ENCODE peak calls at places on chromosomes 2 and 18, in nine cellular contexts. X is epithelial cell of prostate; S is cardiac muscle cell; K is effector memory CD4-positive, alpha-beta T cell; F is lung; N is substantia nigra; T is esophagus muscularis mucosa; A is heart left ventricle; P is uterus. O is an unnamed sample.

GRCh38 chr2:99424391-99424790 is 65.4 kb downstream of the REV1 start:
- DNase-seq in X (no peak), S (no peak), K (no peak), F (no peak), N (no peak), T (no peak), A (no peak), P (no peak), O (no peak)

GRCh38 chr18:79599503-79599931 is 80.1 kb upstream of the CTDP1 start:
- DNase-seq in X (peak), S (no peak), K (no peak), F (no peak), N (no peak), T (no peak), A (peak), P (peak), O (no peak)

GRCh38 chr18:8791171-8791651 is 85.9 kb downstream of the MTCL1 start:
- DNase-seq in X (no peak), S (no peak), K (no peak), F (no peak), N (no peak), T (no peak), A (no peak), P (no peak), O (no peak)

GRCh38 chr2:187985923-187986322 is 305.8 kb upstream of the GULP1 start:
- DNase-seq in X (no peak), S (peak), K (no peak), F (no peak), N (no peak), T (no peak), A (no peak), P (no peak), O (no peak)

GRCh38 chr2:187854801-187855200 is 300.6 kb upstream of the TFPI start:
- DNase-seq in X (no peak), S (no peak), K (no peak), F (no peak), N (no peak), T (no peak), A (no peak), P (no peak), O (no peak)

GRCh38 chr2:216636570-216637450 is 3.6 kb downstream of the IGFBP2 start:
- DNase-seq in X (no peak), S (peak), K (no peak), F (peak), N (no peak), T (no peak), A (no peak), P (peak), O (no peak)

GRCh38 chr2:207008105-207008990 is 69.0 kb downstream of the CPO start:
- DNase-seq in X (no peak), S (peak), K (no peak), F (no peak), N (no peak), T (no peak), A (no peak), P (no peak), O (no peak)

GRCh38 chr2:8563814-8564474 is 117.9 kb upstream of the ID2 start:
- DNase-seq in X (no peak), S (no peak), K (no peak), F (no peak), N (no peak), T (no peak), A (no peak), P (peak), O (no peak)

GRCh38 chr2:66443183-66443976 is 8.5 kb downstream of the MEIS1 start:
- DNase-seq in X (no peak), S (no peak), K (no peak), F (no peak), N (no peak), T (no peak), A (no peak), P (peak), O (no peak)

GRCh38 chr2:85255456-85255812 is 72.4 kb downstream of the TGOLN2 start:
- DNase-seq in X (no peak), S (no peak), K (no peak), F (no peak), N (no peak), T (no peak), A (no peak), P (no peak), O (no peak)

GRCh38 chr2:85253890-85254289 is 73.9 kb downstream of the TGOLN2 start:
- DNase-seq in X (no peak), S (no peak), K (no peak), F (no peak), N (no peak), T (no peak), A (no peak), P (no peak), O (no peak)

GRCh38 chr2:85257359-85258193 is 70.2 kb downstream of the TGOLN2 start:
- DNase-seq in X (no peak), S (peak), K (no peak), F (no peak), N (no peak), T (no peak), A (no peak), P (peak), O (no peak)

GRCh38 chr2:85255813-85256581 is 71.8 kb downstream of the TGOLN2 start:
- DNase-seq in X (no peak), S (peak), K (no peak), F (no peak), N (no peak), T (no peak), A (no peak), P (peak), O (no peak)

GRCh38 chr2:85254540-85255261 is 73.1 kb downstream of the TGOLN2 start:
- DNase-seq in X (no peak), S (no peak), K (no peak), F (no peak), N (no peak), T (no peak), A (no peak), P (no peak), O (no peak)
- H3K27ac ChIP-seq in X (no peak), S (peak), K (no peak), F (no peak), N (no peak), T (no peak), A (no peak), P (no peak), O (no peak)

GRCh38 chr18:3661121-3661520 is 211.1 kb downstream of the TGIF1 start:
- DNase-seq in X (no peak), S (no peak), K (no peak), F (no peak), N (no peak), T (no peak), A (peak), P (no peak), O (no peak)
- H3K27ac ChIP-seq in X (no peak), S (no peak), K (no peak), F (peak), N (no peak), T (no peak), A (no peak), P (no peak), O (no peak)

DNA sequence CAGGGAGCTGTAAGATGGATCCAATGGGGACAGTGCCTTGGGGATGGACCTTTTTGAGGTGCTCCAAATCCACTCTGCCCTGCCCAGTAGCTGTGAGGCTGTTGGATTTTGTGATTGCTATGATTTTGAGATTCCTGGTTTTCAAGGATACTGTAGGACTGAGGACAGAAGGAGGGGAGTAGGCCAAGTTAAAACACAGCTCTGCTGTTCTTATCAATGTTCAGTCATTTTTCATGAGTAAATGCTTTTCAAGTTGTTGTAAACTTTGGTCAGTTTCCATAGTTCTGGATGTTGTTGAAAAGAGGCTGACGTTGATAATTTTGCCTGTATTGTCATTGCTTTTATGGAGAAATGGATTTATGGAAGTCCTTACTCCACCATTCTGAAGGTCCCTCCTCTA is 361.2 kb downstream of the ZNF516 start:
- DNase-seq in X (no peak), S (no peak), K (no peak), F (no peak), N (no peak), T (peak), A (no peak), P (no peak), O (no peak)
- H3K27ac ChIP-seq in X (no peak), S (no peak), K (no peak), F (no peak), N (no peak), T (no peak), A (no peak), P (no peak), O (no peak)

GRCh38 chr2:132758995-132759394 is 89.0 kb upstream of the LYPD1 start:
- DNase-seq in X (no peak), S (no peak), K (no peak), F (no peak), N (no peak), T (no peak), A (no peak), P (no peak), O (no peak)

GRCh38 chr2:132757676-132758075 is 87.7 kb upstream of the LYPD1 start:
- DNase-seq in X (no peak), S (peak), K (no peak), F (no peak), N (no peak), T (no peak), A (no peak), P (no peak), O (no peak)

GRCh38 chr2:132760405-132760804 is 90.4 kb upstream of the LYPD1 start:
- DNase-seq in X (no peak), S (no peak), K (no peak), F (no peak), N (no peak), T (no peak), A (no peak), P (no peak), O (no peak)

GRCh38 chr2:132761437-132761836 is 91.4 kb upstream of the LYPD1 start:
- DNase-seq in X (no peak), S (no peak), K (no peak), F (no peak), N (no peak), T (no peak), A (no peak), P (no peak), O (no peak)

DNA sequence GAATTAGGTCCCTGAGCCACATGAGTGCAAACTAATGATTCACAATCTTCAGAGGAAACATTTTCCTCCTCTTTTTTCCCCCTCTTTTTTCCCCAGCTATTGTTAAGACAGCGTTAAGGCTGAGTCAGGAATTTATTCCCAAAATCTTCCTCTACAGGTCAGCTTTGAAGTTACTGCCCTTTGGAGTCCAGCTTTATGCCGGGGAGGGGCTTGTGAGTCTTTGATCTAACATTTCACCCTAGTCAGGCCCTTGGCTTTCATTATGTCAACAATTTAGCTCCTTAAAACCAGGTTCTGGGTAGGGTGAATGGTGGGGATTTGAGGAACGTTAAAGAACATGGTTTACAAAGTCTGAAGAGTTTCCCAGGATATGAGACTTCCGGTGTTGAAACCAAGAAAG is 91.0 kb upstream of the LYPD1 start:
- DNase-seq in X (no peak), S (no peak), K (no peak), F (no peak), N (no peak), T (no peak), A (no peak), P (no peak), O (no peak)
- H3K27ac ChIP-seq in X (no peak), S (no peak), K (no peak), F (no peak), N (no peak), T (no peak), A (no peak), P (no peak), O (no peak)

O was measured in caudate nucleus.